ENCODE peak calls at places on chromosome 17, in four cellular contexts. G, T, R and P are unnamed samples.

GRCh38 chr17:60134396-60135159 is 15.2 kb upstream of the CA4 start:
- DNase-seq in T (no peak), G (no peak), R (peak; percentile 39), P (peak; percentile 17)

GRCh38 chr17:31654936-31655335 is 204.1 kb downstream of the COPRS start:
- DNase-seq in G (no peak), R (peak; percentile 58), T (no peak), P (peak; percentile 75)

GRCh38 chr17:17837380-17837821 is 615 bp upstream of the SREBF1 start:
- DNase-seq in T (peak; percentile 84), G (no peak), R (peak; percentile 84), P (no peak)

GRCh38 chr17:11742891-11743290 is 144.6 kb downstream of the DNAH9 start:
- DNase-seq in T (no peak), G (no peak), R (peak; percentile 75), P (no peak)

GRCh38 chr17:13030459-13031305 is 12.9 kb upstream of the ELAC2 start:
- DNase-seq in R (peak; percentile 83), G (no peak), T (peak; percentile 38), P (peak; percentile 41)

GRCh38 chr17:17870292-17870691 is 33.5 kb upstream of the SREBF1 start:
- DNase-seq in G (no peak), T (no peak), R (peak; percentile 72), P (no peak)

GRCh38 chr17:51371732-51372151 is 111.4 kb downstream of the UTP18 start:
- DNase-seq in T (peak; percentile 28), R (peak; percentile 92), G (no peak), P (no peak)

GRCh38 chr17:7380321-7380720 is 568 bp upstream of the TNK1 start:
- DNase-seq in G (peak; percentile 63), T (peak; percentile 49), R (peak; percentile 75), P (no peak)

GRCh38 chr17:33266116-33266515 is 27.0 kb downstream of the ASIC2 start:
- DNase-seq in R (no peak), G (no peak), T (no peak), P (no peak)

GRCh38 chr17:60601443-60602384 is 1.7 kb downstream of the PPM1D start:
- DNase-seq in G (no peak), T (peak; percentile 43), R (peak; percentile 88), P (peak; percentile 34)

DNA sequence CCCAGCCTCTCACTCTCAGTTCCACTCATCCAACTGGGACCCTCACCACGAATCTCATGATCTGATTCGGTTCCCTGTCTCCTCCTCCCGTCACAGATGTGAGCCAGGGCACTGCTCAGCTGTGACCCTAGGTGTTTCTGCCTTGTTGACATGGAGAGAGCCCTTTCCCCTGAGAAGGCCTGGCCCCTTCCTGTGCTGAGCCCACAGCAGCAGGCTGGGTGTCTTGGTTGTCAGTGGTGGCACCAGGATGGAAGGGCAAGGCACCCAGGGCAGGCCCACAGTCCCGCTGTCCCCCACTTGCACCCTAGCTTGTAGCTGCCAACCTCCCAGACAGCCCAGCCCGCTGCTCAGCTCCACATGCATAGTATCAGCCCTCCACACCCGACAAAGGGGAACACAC is 26.5 kb downstream of the STH start:
- DNase-seq in T (no peak), G (no peak), R (no peak), P (no peak)
- H3K27ac ChIP-seq in T (no peak overlapping the region), G (peak overlapping the region; percentile 16), R (no peak overlapping the region), P (no peak overlapping the region)

GRCh38 chr17:81082177-81083073 is 47.5 kb downstream of the BAIAP2 start:
- DNase-seq in R (no peak), G (peak; percentile 66), T (no peak), P (peak; percentile 65)

GRCh38 chr17:81080056-81080455 is 45.1 kb downstream of the BAIAP2 start:
- DNase-seq in R (no peak), T (no peak), G (no peak), P (no peak)

GRCh38 chr17:81081619-81082176 is 46.7 kb downstream of the BAIAP2 start:
- DNase-seq in R (no peak), G (no peak), T (no peak), P (no peak)

GRCh38 chr17:81083125-81083765 is 48.3 kb downstream of the BAIAP2 start:
- DNase-seq in R (no peak), T (no peak), G (no peak), P (no peak)

GRCh38 chr17:81081217-81081616 is 46.3 kb downstream of the BAIAP2 start:
- DNase-seq in T (no peak), G (no peak), R (no peak), P (no peak)
- H3K27ac ChIP-seq in T (no peak overlapping the region), G (peak overlapping the region; percentile 90), R (no peak overlapping the region), P (peak overlapping the region; percentile 95)

DNA sequence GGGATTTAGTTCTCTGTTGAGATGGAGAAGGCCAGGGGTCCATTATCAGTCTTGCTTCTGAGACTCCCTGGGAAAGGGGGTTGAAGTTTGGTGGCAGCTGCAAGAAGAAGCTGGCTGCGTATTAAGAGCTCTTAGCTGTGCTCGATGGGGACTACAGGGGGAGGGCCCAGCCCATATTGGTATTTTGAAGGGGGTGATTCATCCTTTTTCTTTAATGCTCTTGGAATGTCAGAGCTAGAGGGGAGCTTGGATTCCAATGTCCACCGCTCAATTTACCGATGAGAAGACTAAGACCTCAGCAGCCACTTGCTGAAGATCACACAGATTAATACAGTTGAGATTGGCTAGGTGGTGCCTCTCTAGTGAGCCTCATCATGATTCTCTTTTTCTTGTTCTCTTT is 5.0 kb downstream of the NOG start:
- DNase-seq in G (no peak), T (no peak), R (no peak), P (peak; percentile 40)
- H3K27ac ChIP-seq in G (no peak overlapping the region), T (no peak overlapping the region), R (no peak overlapping the region), P (no peak overlapping the region)

DNA sequence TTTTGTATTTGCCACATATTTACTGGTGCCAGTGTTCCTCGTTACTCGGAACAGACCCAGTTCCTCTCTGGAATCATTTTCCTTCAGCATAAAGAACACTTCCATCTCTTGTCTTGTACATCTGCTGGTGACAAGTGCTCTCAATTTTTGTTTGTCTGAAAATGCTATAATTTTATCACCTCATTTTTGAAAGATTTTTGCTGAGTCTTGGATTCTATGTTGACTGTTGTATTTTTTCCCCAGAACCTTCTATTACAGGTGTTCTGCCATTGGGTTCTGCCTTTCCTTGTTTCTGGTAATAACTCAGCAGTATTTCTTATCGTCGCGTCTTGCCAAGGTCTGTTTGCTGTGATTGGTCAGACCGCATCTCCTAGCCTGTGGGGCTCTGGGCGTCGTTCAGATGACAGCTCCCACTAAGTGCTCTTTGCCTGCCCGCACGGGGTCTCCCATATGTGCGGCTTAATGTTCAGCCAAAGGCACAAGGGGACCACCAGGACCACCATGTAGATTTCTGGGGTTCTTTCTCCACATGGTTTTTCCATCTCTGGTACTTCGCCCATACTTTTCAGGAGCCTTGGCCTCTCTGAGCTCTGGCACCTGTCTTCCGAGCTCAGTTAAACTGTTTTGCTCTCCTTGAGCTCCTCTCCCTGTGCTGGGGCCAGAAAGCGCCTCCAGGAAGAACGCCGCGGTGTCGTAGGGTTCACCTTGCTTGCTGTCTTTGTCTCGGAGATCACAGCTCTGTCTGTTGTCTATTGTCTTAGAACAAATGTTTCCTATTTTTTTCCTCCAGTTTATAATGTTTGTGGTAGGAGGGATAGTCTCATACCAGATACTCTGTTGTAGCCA is 80.0 kb downstream of the METRNL start:
- DNase-seq in R (peak; percentile 35), G (no peak), T (no peak), P (no peak)
- H3K27ac ChIP-seq in R (no peak overlapping the region), G (no peak overlapping the region), T (no peak overlapping the region), P (no peak overlapping the region)

DNA sequence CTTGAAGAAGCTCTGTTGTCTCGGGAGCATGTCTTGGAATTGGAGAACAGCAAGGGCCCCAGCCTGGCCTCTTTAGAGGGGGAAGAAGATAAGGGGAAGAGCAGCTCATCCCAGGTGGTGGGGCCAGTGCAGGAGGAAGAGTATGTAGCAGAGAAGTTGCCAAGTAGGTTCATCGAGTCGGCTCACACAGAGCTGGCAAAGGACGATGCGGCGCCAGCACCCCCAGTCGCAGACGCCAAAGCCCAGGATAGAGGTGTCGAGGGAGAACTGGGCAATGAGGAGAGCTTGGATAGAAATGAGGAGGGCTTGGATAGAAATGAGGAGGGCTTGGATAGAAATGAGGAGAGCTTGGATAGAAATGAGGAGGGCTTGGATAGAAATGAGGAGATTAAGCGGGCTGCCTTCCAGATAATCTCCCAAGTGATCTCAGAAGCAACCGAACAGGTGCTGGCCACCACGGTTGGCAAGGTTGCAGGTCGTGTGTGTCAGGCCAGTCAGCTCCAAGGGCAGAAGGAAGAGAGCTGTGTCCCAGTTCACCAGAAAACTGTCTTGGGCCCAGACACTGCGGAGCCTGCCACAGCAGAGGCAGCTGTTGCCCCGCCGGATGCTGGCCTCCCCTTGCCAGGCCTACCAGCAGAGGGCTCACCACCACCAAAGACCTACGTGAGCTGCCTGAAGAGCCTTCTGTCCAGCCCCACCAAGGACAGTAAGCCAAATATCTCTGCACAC is 21.2 kb downstream of the AKAP1 start:
- DNase-seq in G (peak; percentile 41), T (no peak), R (peak; percentile 86), P (no peak)
- H3K27ac ChIP-seq in G (peak overlapping the region; percentile 95), T (peak overlapping the region; percentile 36), R (no peak overlapping the region), P (no peak overlapping the region)

GRCh38 chr17:41792835-41793748 is 6.6 kb upstream of the JUP start:
- DNase-seq in T (no peak), G (peak; percentile 62), R (peak; percentile 89), P (no peak)
- H3K27ac ChIP-seq in T (peak overlapping the region; percentile 24), G (peak overlapping the region; percentile 96), R (no peak overlapping the region), P (peak overlapping the region; percentile 96)

DNA sequence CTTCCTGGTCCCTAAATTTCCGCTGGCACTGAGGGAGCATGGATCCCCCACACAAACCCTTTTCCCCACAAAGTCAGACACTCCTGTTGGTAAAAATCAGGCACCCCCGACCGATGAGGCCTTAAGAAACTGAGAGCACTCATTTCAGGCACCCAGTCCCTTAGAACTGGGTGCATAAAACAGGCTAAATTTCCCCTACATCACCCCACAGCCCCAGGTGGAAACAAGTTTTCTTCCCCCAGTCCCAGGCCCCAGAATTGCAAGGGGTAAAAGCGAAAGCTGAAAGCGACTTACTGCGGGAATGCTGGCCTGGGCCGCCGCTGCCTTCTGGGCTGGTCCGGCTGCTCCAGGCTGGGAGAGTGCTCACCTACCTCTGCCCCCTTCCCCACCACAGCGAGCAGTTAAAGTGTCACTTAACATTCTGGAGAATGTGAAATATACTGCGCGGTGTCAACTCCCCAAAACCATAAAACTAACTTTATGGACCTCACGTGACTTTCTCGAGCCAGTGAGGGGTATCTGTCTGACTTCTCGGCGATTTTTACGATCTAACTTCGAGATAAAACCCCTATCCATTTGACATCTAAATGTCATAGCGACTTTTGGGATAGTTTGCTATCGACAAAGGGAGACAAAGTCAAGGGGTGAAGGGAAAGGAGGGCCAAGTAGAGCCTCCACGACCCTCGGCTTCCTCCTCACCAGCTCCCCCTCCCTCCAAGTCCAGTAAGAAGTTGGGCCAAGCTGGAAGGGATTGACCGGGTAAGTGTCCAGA is at the start of gene HOXB3:
- DNase-seq in G (no peak), T (no peak), R (peak; percentile 65), P (no peak)
- H3K27ac ChIP-seq in G (no peak within 1 kb of the TSS), T (no peak within 1 kb of the TSS), R (no peak within 1 kb of the TSS), P (no peak within 1 kb of the TSS)